ENCODE peak calls at places on chromosomes 2 and 18, in four cellular contexts. G is mammary epithelial cell, E is NCI-H2081, U is Ammon's horn. R is an unnamed sample.

GRCh38 chr2:54649633-54650032 is 73.8 kb upstream of the EML6 start:
- DNase-seq in G (no peak), E (no peak), U (no peak), R (no peak)

GRCh38 chr2:71100195-71100964 is 29.6 kb downstream of the MCEE start:
- DNase-seq in G (peak), E (no peak), U (peak), R (peak)

GRCh38 chr2:109615637-109616144 is 1.5 kb downstream of the SOWAHC start:
- DNase-seq in G (peak), E (no peak), U (no peak), R (no peak)

GRCh38 chr2:174568425-174568824 is 29.2 kb downstream of the WIPF1 start:
- DNase-seq in G (no peak), E (no peak), U (no peak), R (no peak)

GRCh38 chr2:75516378-75517122 is 44.2 kb downstream of the EVA1A start:
- DNase-seq in G (peak), E (peak), U (no peak), R (no peak)

GRCh38 chr2:176388886-176389285 is 119.6 kb downstream of the MTX2 start:
- DNase-seq in G (no peak), E (no peak), U (no peak), R (no peak)

GRCh38 chr2:27240406-27240805 is 22.4 kb downstream of the SLC30A3 start:
- DNase-seq in G (no peak), E (no peak), U (no peak), R (no peak)

GRCh38 chr18:7830468-7830867 is 263.4 kb downstream of the PTPRM start:
- DNase-seq in G (no peak), E (no peak), U (no peak), R (no peak)

GRCh38 chr2:192413812-192414424 is 219.2 kb upstream of the TMEFF2 start:
- DNase-seq in G (no peak), E (no peak), U (no peak), R (no peak)

GRCh38 chr18:8741524-8741923 is 36.2 kb downstream of the MTCL1 start:
- DNase-seq in G (no peak), E (no peak), U (no peak), R (no peak)

GRCh38 chr2:164826293-164827243 is 15.1 kb downstream of the COBLL1 start:
- DNase-seq in G (peak), E (no peak), U (no peak), R (no peak)

GRCh38 chr2:224904390-224904789 is 137.9 kb downstream of the DOCK10 start:
- DNase-seq in G (peak), E (no peak), U (no peak), R (no peak)

GRCh38 chr2:119425620-119426395 is 5.8 kb upstream of the TMEM37 start:
- DNase-seq in G (no peak), E (no peak), U (no peak), R (no peak)

GRCh38 chr2:7572460-7572859 is 655.2 kb downstream of the RNF144A start:
- DNase-seq in G (no peak), E (no peak), U (peak), R (peak)

GRCh38 chr2:30382995-30383394 is 64.1 kb upstream of the LCLAT1 start:
- DNase-seq in G (no peak), E (no peak), U (peak), R (no peak)

GRCh38 chr2:197088694-197089093 is 162.2 kb upstream of the PGAP1 start:
- DNase-seq in G (no peak), E (no peak), U (peak), R (no peak)

GRCh38 chr2:173884403-173884802 is 80.8 kb downstream of the SP3 start:
- DNase-seq in G (peak), E (no peak), U (peak), R (peak)

GRCh38 chr2:48532824-48533223 is 2.9 kb downstream of the STON1 start:
- DNase-seq in G (peak), E (no peak), U (no peak), R (no peak)

GRCh38 chr2:175930504-175930903 is 71.6 kb downstream of the LNPK start:
- DNase-seq in G (peak), E (no peak), U (no peak), R (no peak)

GRCh38 chr2:70557171-70557838 is 3.7 kb upstream of the TGFA start:
- DNase-seq in G (no peak), E (peak), U (peak), R (peak)

GRCh38 chr2:147320148-147320547 is 524.7 kb upstream of the ACVR2A start:
- DNase-seq in G (no peak), E (no peak), U (no peak), R (no peak)

GRCh38 chr2:102301867-102302362 is 9.4 kb upstream of the IL1RL1 start:
- DNase-seq in G (peak), E (no peak), U (no peak), R (no peak)

GRCh38 chr2:214034417-214034816 is 376.4 kb upstream of the VWC2L start:
- DNase-seq in G (no peak), E (no peak), U (no peak), R (no peak)

GRCh38 chr2:219965287-219965870 is 337.9 kb downstream of the SLC4A3 start:
- DNase-seq in G (peak), E (no peak), U (no peak), R (no peak)

GRCh38 chr2:31765078-31765835 is 184.5 kb upstream of the SRD5A2 start:
- DNase-seq in G (peak), E (no peak), U (no peak), R (no peak)

GRCh38 chr2:23619941-23620340 is 235.0 kb downstream of the KLHL29 start:
- DNase-seq in G (no peak), E (no peak), U (no peak), R (no peak)

GRCh38 chr2:43098065-43098464 is 128.3 kb downstream of the ZFP36L2 start:
- DNase-seq in G (no peak), E (no peak), U (no peak), R (no peak)

GRCh38 chr2:191241418-191241817 is 3.8 kb upstream of the MYO1B start:
- DNase-seq in G (no peak), E (no peak), U (no peak), R (no peak)